ENCODE peak calls at places on chromosome 15, in four cellular contexts. One of them, this sample, is unnamed.

GRCh38 chr15:45449878-45450277 is 71.5 kb upstream of the GATM start:
- DNase-seq in A549: no peak
- DNase-seq in ovary: no peak
- DNase-seq in HepG2: no peak
- DNase-seq in this sample: no peak

GRCh38 chr15:45050587-45050986 is 27.6 kb downstream of the SORD start:
- DNase-seq in A549: no peak
- DNase-seq in ovary: no peak
- DNase-seq in HepG2: no peak
- DNase-seq in this sample: no peak

GRCh38 chr15:35580606-35581005 is 34.6 kb upstream of the DPH6 start:
- DNase-seq in A549: no peak
- DNase-seq in ovary: no peak
- DNase-seq in HepG2: no peak
- DNase-seq in this sample: no peak

GRCh38 chr15:95577911-95578310 is 752.6 kb upstream of the NR2F2 start:
- DNase-seq in A549: no peak
- DNase-seq in ovary: no peak
- DNase-seq in HepG2: no peak
- DNase-seq in this sample: no peak

GRCh38 chr15:36808401-36809160 is 229.2 kb downstream of the CDIN1 start:
- DNase-seq in A549: no peak
- DNase-seq in ovary: no peak
- DNase-seq in HepG2: peak; percentile 3
- DNase-seq in this sample: no peak

GRCh38 chr15:83248151-83248851 is 36.2 kb downstream of the BNC1 start:
- DNase-seq in A549: peak; percentile 18
- DNase-seq in ovary: no peak
- DNase-seq in HepG2: peak; percentile 55
- DNase-seq in this sample: no peak

GRCh38 chr15:83644453-83644852 is 9.5 kb upstream of the ADAMTSL3 start:
- DNase-seq in A549: no peak
- DNase-seq in ovary: no peak
- DNase-seq in HepG2: no peak
- DNase-seq in this sample: no peak

GRCh38 chr15:69983696-69984265 is 113.9 kb downstream of the TLE3 start:
- DNase-seq in A549: peak; percentile 33
- DNase-seq in ovary: no peak
- DNase-seq in HepG2: no peak
- DNase-seq in this sample: no peak

GRCh38 chr15:68158046-68158628 is 47.0 kb downstream of the CALML4 start:
- DNase-seq in A549: no peak
- DNase-seq in ovary: no peak
- DNase-seq in HepG2: peak; percentile 17
- DNase-seq in this sample: no peak

GRCh38 chr15:101269479-101270223 is 7.6 kb downstream of the SELENOS start:
- DNase-seq in A549: no peak
- DNase-seq in ovary: no peak
- DNase-seq in HepG2: no peak
- DNase-seq in this sample: no peak

GRCh38 chr15:96802870-96803269 is 472.4 kb downstream of the NR2F2 start:
- DNase-seq in A549: no peak
- DNase-seq in ovary: no peak
- DNase-seq in HepG2: no peak
- DNase-seq in this sample: no peak

GRCh38 chr15:99618941-99619411 is 53.2 kb downstream of the MEF2A start:
- DNase-seq in A549: no peak
- DNase-seq in ovary: no peak
- DNase-seq in HepG2: no peak
- DNase-seq in this sample: no peak

GRCh38 chr15:45630958-45631691 is 3.7 kb upstream of the SQOR start:
- DNase-seq in A549: no peak
- DNase-seq in ovary: no peak
- DNase-seq in HepG2: no peak
- DNase-seq in this sample: no peak

GRCh38 chr15:28006116-28006911 is 92.8 kb downstream of the OCA2 start:
- DNase-seq in A549: no peak
- DNase-seq in ovary: no peak
- DNase-seq in HepG2: no peak
- DNase-seq in this sample: peak; percentile 69

GRCh38 chr15:77186518-77187095 is 115.7 kb upstream of the TSPAN3 start:
- DNase-seq in A549: no peak
- DNase-seq in ovary: no peak
- DNase-seq in HepG2: no peak
- DNase-seq in this sample: no peak

GRCh38 chr15:29045717-29046116 is 159.9 kb downstream of the APBA2 start:
- DNase-seq in A549: peak; percentile 9
- DNase-seq in ovary: no peak
- DNase-seq in HepG2: no peak
- DNase-seq in this sample: no peak

GRCh38 chr15:75107509-75107904 is 84.1 kb downstream of the PPCDC start:
- DNase-seq in A549: no peak
- DNase-seq in ovary: no peak
- DNase-seq in HepG2: no peak
- DNase-seq in this sample: no peak

GRCh38 chr15:53530762-53531161 is 228.7 kb downstream of the WDR72 start:
- DNase-seq in A549: no peak
- DNase-seq in ovary: no peak
- DNase-seq in HepG2: no peak
- DNase-seq in this sample: no peak

GRCh38 chr15:86164222-86164898 is 84.7 kb downstream of the AGBL1 start:
- DNase-seq in A549: no peak
- DNase-seq in ovary: no peak
- DNase-seq in HepG2: no peak
- DNase-seq in this sample: no peak

DNA sequence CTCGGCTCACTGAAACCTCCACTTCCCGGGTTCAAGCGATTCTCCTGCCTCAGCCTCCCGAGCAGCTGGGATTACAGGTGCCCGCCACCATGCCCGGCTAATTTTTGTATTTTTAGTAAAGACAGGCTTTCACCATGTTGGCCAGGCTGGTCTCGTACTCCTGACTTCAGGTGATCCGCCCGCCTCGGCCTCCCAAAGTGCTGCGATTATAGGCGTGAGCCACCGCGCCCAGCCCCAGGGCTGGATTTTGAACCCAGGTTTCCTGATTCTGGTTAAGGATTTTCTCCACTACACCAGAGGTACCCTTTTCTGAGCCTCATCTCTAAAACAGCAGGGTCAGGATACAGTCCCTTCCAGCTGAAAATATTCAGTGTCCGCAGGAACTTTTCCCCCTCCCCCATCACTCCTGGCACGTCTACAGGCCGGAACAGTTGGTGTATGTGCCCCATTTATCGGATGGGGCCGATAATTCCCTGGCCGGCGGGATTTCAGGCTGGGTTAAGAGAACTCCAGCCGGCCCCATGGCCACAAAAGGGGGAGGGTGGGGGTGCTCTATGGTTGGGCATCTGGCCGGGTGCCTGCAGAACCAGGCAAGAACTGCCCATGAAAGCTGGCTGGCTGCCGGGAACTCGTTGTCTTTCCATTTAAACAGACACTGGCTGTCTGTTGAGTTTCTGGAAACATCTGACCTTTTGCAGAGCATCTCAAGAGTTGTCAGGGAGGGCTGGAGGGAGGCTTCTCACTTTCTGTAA is 26.8 kb upstream of the SEMA4B start:
- DNase-seq in A549: no peak
- DNase-seq in ovary: peak; percentile 83
- DNase-seq in HepG2: no peak
- DNase-seq in this sample: peak; percentile 83
- TF ChIP-seq EP300 in A549: no peak
- TF ChIP-seq EP300 in ovary: peak; percentile 11
- TF ChIP-seq EP300 in HepG2: no peak
- TF ChIP-seq EP300 in this sample: peak; percentile 43

DNA sequence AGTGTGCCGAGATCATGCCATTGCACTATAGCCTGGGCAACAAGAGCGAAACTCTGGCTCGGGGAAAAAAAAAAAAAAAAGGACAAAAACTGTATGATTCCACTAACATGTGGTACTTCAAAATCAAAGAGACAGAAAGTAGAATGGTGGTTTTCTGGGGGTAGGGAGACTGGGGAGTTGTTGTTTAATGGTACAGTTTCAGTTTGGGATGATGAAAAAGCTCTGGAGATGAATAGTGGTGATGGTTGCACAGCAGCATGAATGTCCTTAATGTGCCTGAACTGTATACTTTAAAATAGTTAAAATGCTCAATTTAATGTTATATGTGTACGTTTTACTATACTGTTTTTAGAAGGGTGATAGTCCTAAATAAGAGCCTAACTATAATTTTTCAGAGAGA is 27.4 kb downstream of the RAD51 start:
- DNase-seq in A549: no peak
- DNase-seq in ovary: no peak
- DNase-seq in HepG2: no peak
- DNase-seq in this sample: no peak
- TF ChIP-seq EP300 in A549: no peak
- TF ChIP-seq EP300 in ovary: no peak
- TF ChIP-seq EP300 in HepG2: no peak
- TF ChIP-seq EP300 in this sample: no peak

DNA sequence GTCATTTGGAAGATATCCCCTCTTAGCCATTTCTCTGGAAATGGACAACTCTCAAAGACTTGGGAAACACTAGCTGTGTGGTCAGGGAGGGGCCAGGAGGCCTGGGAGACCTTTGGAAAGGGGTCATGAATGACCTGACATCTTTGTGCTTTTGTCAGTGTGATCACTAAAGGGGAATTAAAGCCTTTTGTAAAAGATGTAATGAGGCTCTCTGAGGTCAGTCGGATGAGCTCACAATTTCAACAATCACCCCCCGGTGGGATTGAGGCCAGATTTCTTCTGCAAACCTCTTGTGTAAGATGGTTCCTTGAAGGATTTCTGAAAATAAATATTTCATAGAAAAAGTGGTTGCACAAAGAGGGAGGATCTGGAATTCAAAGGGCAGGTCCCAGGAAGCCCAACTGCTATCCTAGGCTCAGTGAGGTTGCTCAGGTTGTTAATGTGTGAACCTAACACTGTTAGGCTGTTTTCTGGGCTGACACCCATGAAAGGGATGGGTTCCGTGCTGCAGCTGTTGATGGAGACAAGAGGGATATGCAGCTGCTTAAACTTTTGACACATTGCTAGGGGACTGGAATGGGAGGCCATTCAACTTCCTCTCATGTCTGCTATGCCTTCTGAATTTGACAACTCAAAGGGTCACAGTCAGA is 198.2 kb upstream of the NR2E3 start:
- DNase-seq in A549: no peak
- DNase-seq in ovary: peak; percentile 28
- DNase-seq in HepG2: no peak
- DNase-seq in this sample: no peak
- TF ChIP-seq EP300 in A549: no peak
- TF ChIP-seq EP300 in ovary: no peak
- TF ChIP-seq EP300 in HepG2: no peak
- TF ChIP-seq EP300 in this sample: no peak

DNA sequence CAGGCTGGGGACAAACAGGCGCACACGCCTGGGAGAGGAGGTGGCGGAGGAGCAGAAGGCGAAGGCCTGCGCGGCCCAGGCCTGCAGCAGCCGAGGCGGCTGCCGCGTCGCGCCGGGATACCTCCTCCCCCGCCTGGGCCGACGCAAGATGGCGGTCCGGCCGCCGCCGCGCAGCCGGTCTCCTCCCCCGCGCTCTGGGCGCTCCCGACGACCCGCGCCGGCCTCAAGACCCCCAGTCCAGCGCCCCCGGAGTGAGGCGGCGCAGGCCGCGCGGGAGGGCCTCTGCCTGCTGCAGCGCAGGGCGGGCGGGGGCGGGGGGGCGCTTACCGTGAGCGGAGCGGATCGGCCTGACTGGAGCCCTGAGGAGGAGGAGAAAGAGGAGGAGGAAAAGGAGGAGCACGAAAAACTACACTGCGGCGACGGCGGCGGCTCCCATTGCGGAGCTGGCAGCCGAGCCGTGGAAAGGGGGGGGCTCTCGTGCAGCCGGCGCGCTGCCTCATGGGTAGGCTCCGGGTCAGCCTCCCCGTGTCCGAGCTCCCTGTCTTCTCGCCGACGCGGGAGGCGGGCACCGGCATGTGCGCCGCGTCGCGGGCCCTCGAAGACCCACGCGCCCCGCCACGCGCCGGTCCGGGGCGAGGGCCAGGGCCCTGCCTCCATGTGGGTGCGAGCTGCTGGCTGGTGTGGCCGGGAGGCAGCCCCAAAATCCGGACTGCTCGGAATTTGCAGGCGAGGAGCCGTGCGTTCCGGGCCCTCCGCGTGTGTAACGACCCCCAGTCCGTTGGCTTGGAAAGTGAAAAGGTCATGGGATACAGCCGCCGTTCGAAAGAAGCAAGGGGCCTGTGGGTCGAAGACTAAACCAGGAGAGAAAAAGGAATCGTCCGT is at the start of gene ZNF280D:
- DNase-seq in A549: peak; percentile 85
- DNase-seq in ovary: peak; percentile 90
- DNase-seq in HepG2: peak; percentile 57
- DNase-seq in this sample: peak; percentile 90
- TF ChIP-seq EP300 in A549: no peak
- TF ChIP-seq EP300 in ovary: no peak
- TF ChIP-seq EP300 in HepG2: peak; percentile 43
- TF ChIP-seq EP300 in this sample: no peak

GRCh38 chr15:78551902-78552301 is 11.7 kb downstream of the PSMA4 start:
- DNase-seq in A549: no peak
- DNase-seq in ovary: no peak
- DNase-seq in HepG2: no peak
- DNase-seq in this sample: no peak
- TF ChIP-seq EP300 in A549: no peak
- TF ChIP-seq EP300 in ovary: no peak
- TF ChIP-seq EP300 in HepG2: no peak
- TF ChIP-seq EP300 in this sample: no peak

GRCh38 chr15:66670198-66670597 is 31.8 kb upstream of the SMAD6 start:
- DNase-seq in A549: no peak
- DNase-seq in ovary: no peak
- DNase-seq in HepG2: no peak
- DNase-seq in this sample: no peak
- TF ChIP-seq EP300 in A549: no peak
- TF ChIP-seq EP300 in ovary: no peak
- TF ChIP-seq EP300 in HepG2: no peak
- TF ChIP-seq EP300 in this sample: no peak